ENCODE peak calls at places on chromosomes 7 and 10, in seven cellular contexts. T is uterus, F is body of pancreas, A is right lobe of liver, C is heart left ventricle, O is A549, Q is tibial nerve. Y is an unnamed sample.

GRCh38 chr7:65001291-65001814 is 5.1 kb downstream of the ERV3-1 start:
- DNase-seq in T (no peak), F (no peak), A (no peak), C (no peak), O (no peak), Q (no peak), Y (no peak)

GRCh38 chr10:17981201-17981600 is 29.5 kb downstream of the SLC39A12 start:
- DNase-seq in T (no peak), F (no peak), A (no peak), C (no peak), O (no peak), Q (no peak), Y (no peak)

GRCh38 chr7:24737281-24737680 is 20.0 kb downstream of the GSDME start:
- DNase-seq in T (no peak), F (no peak), A (no peak), C (no peak), O (no peak), Q (no peak), Y (no peak)

GRCh38 chr7:126462405-126462804 is 790.3 kb downstream of the GRM8 start:
- DNase-seq in T (no peak), F (no peak), A (no peak), C (no peak), O (no peak), Q (no peak), Y (no peak)

GRCh38 chr10:80538481-80539185 is 931 bp downstream of the SH2D4B start:
- DNase-seq in T (no peak), F (no peak), A (no peak), C (no peak), O (no peak), Q (no peak), Y (no peak)

GRCh38 chr10:43686414-43686813 is 37.7 kb upstream of the ZNF32 start:
- DNase-seq in T (no peak), F (no peak), A (no peak), C (no peak), O (no peak), Q (no peak), Y (no peak)

GRCh38 chr7:107180378-107180777 is 11.6 kb downstream of the HBP1 start:
- DNase-seq in T (peak; percentile 43), F (peak; percentile 34), A (peak; percentile 35), C (no peak), O (peak; percentile 16), Q (no peak), Y (peak; percentile 51)

GRCh38 chr10:110356628-110357245 is 52.0 kb upstream of the SMNDC1 start:
- DNase-seq in T (peak; percentile 54), F (no peak), A (peak; percentile 42), C (peak; percentile 55), O (no peak), Q (no peak), Y (peak; percentile 86)

GRCh38 chr10:127424594-127425264 is 124.4 kb upstream of the NPS start:
- DNase-seq in T (peak; percentile 63), F (no peak), A (no peak), C (no peak), O (no peak), Q (no peak), Y (no peak)

GRCh38 chr10:125006921-125007391 is 65.0 kb downstream of the ZRANB1 start:
- DNase-seq in T (no peak), F (no peak), A (no peak), C (no peak), O (no peak), Q (no peak), Y (no peak)

GRCh38 chr10:79335094-79335469 is 12.2 kb upstream of the PPIF start:
- DNase-seq in T (no peak), F (no peak), A (peak; percentile 14), C (no peak), O (no peak), Q (no peak), Y (no peak)

GRCh38 chr7:66114743-66115727 is at the start of gene CRCP:
- DNase-seq in T (peak; percentile 82), F (peak; percentile 83), A (peak; percentile 85), C (peak; percentile 83), O (peak; percentile 83), Q (peak; percentile 55), Y (peak; percentile 81)
- TF ChIP-seq POLR2A in T (peak; percentile 42), F (peak; percentile 88), A (peak; percentile 87), C (no peak), O (peak; percentile 76), Q (peak; percentile 11), Y (peak; percentile 49)

GRCh38 chr10:121702351-121703320 is 104.4 kb upstream of the FGFR2 start:
- DNase-seq in T (no peak), F (no peak), A (no peak), C (no peak), O (peak; percentile 13), Q (no peak), Y (no peak)

GRCh38 chr10:121698902-121699301 is 100.7 kb upstream of the FGFR2 start:
- DNase-seq in T (no peak), F (no peak), A (no peak), C (no peak), O (no peak), Q (no peak), Y (no peak)

GRCh38 chr10:121696854-121697253 is 98.6 kb upstream of the FGFR2 start:
- DNase-seq in T (peak; percentile 28), F (peak; percentile 34), A (no peak), C (no peak), O (peak; percentile 18), Q (no peak), Y (no peak)

GRCh38 chr10:121698336-121698735 is 100.1 kb upstream of the FGFR2 start:
- DNase-seq in T (no peak), F (no peak), A (no peak), C (no peak), O (no peak), Q (no peak), Y (no peak)

GRCh38 chr10:121700416-121700815 is 102.2 kb upstream of the FGFR2 start:
- DNase-seq in T (no peak), F (no peak), A (no peak), C (no peak), O (no peak), Q (no peak), Y (no peak)
- H3K4me1 ChIP-seq in T (no peaks in the 10 kb centered on the region), F (no peaks in the 10 kb centered on the region), A (no peaks in the 10 kb centered on the region), C (no peaks in the 10 kb centered on the region), O (peaks cover 16% of the 10 kb centered on the region), Q (no peaks in the 10 kb centered on the region), Y (no peaks in the 10 kb centered on the region)

DNA sequence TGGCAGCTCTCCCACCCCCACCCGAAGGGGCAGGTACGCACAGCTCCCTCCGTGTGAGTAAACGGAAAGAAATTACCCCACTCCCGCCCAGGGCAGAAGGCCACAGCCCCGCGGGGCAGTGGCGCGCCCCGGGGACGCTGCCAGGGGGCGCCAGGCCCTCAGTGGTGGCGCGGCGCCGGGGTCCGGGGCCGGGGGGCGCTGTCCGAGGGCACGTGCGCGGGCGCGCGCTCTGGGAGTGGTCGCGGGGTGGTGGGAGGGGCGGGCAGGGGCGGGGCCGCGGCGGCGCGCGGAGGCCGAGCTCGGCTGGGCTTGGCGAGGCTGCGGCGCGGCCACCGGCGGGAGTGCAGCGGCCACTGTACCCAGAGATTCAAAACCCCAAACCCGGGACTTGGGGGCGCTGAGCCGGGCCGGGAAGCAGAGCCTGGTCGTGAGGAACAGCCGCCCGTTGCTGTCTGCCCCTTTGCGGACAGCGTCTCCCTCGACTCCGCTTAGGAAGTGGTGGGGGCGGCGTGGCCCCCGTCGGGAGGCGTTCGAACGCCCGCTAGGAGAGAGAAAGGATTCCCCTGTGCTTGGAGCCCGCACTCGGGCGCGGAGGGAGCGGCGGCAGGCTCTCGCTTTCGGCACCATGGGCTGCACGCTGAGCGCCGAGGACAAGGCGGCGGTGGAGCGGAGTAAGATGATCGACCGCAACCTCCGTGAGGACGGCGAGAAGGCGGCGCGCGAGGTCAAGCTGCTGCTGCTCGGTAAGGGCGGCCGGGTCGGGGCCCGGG is at the start of gene GNAI1:
- DNase-seq in T (peak; percentile 81), F (peak; percentile 65), A (peak; percentile 81), C (peak; percentile 72), O (peak; percentile 58), Q (no peak), Y (peak; percentile 89)
- TF ChIP-seq POLR2A in T (peak; percentile 54), F (peak; percentile 57), A (peak; percentile 77), C (no peak), O (peak; percentile 77), Q (peak; percentile 48), Y (peak; percentile 80)

DNA sequence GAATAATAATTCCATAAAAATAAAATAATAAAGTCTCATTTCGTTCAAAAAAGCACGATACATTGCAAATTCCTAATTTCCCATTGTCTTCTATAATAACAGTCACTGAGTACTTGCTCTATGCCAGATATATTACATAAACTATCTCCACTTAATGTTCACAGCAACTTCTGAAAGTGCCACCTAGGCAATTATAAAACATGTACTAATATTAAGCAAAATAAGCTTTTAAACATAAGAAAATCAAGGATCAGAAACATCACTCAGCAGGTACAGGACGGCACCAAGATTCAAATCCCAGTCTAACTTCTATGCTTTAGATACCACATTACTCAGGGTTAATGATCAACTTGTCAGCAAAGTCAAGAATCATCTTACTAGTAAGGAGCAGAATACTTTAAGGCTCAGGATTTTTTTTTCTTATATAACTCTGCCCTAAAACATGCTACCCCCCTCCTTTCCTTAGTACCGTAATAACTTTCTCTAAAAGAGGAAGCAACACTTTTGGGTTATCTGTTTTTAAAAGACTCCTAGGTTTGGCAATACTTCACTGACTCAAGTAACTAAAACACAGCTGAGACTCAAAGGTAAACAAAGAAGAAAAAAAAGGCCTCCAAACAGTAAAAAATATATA is 51.3 kb downstream of the USP6NL start:
- DNase-seq in T (no peak), F (no peak), A (no peak), C (no peak), O (no peak), Q (no peak), Y (no peak)
- H3K4me1 ChIP-seq in T (no peaks in the 10 kb centered on the region), F (peaks cover 24% of the 10 kb centered on the region), A (no peaks in the 10 kb centered on the region), C (no peaks in the 10 kb centered on the region), O (peaks cover 19% of the 10 kb centered on the region), Q (peaks cover 7% of the 10 kb centered on the region), Y (no peaks in the 10 kb centered on the region)

GRCh38 chr10:48389272-48389671 is 82.8 kb downstream of the MAPK8 start:
- DNase-seq in T (no peak), F (no peak), A (no peak), C (no peak), O (no peak), Q (no peak), Y (peak; percentile 38)

GRCh38 chr10:48391994-48392393 is 85.5 kb downstream of the MAPK8 start:
- DNase-seq in T (no peak), F (no peak), A (no peak), C (no peak), O (no peak), Q (no peak), Y (no peak)

GRCh38 chr10:48390933-48391845 is 84.7 kb downstream of the MAPK8 start:
- DNase-seq in T (no peak), F (no peak), A (no peak), C (no peak), O (no peak), Q (no peak), Y (no peak)

GRCh38 chr10:48384699-48384982 is 78.2 kb downstream of the MAPK8 start:
- DNase-seq in T (no peak), F (no peak), A (no peak), C (no peak), O (no peak), Q (no peak), Y (no peak)

GRCh38 chr10:48390005-48390871 is 83.8 kb downstream of the MAPK8 start:
- DNase-seq in T (no peak), F (no peak), A (no peak), C (no peak), O (no peak), Q (no peak), Y (no peak)
- TF ChIP-seq POLR2A in T (no peak), F (no peak), A (no peak), C (no peak), O (no peak), Q (no peak), Y (no peak)